ENCODE peak calls at places on chromosomes 6 and 20, in four cellular contexts. Y, H, V and I are unnamed samples.
A peak's percentile ranks its signal among the peaks of the same experiment; 100 is the strongest.

GRCh38 chr6:25576920-25577319 is 75.1 kb upstream of the SCGN start:
- DNase-seq in H (no peak), Y (no peak), V (no peak), I (no peak)

GRCh38 chr20:33713865-33714367 is 6.2 kb downstream of the PXMP4 start:
- DNase-seq in H (no peak), V (no peak), Y (no peak), I (no peak)

GRCh38 chr6:12516070-12516469 is 200.5 kb upstream of the PHACTR1 start:
- DNase-seq in V (no peak), H (no peak), Y (peak; percentile 50), I (no peak)

GRCh38 chr6:100078509-100078908 is 84.5 kb upstream of the MCHR2 start:
- DNase-seq in Y (peak; percentile 46), V (peak; percentile 38), H (no peak), I (no peak)

GRCh38 chr6:144162977-144163376 is 12.7 kb downstream of the STX11 start:
- DNase-seq in H (no peak), V (no peak), Y (no peak), I (no peak)

GRCh38 chr6:31821301-31822037 is 6.1 kb upstream of the HSPA1B start:
- DNase-seq in V (no peak), H (peak; percentile 55), Y (peak; percentile 35), I (no peak)

GRCh38 chr20:1330075-1330830 is 1.3 kb upstream of the SDCBP2 start:
- DNase-seq in H (peak; percentile 73), Y (no peak), V (no peak), I (no peak)

GRCh38 chr6:8888468-8888867 is 453.1 kb upstream of the SLC35B3 start:
- DNase-seq in H (no peak), V (no peak), Y (no peak), I (no peak)

GRCh38 chr6:56335733-56336132 is 88.4 kb upstream of the COL21A1 start:
- DNase-seq in H (no peak), Y (peak; percentile 73), V (no peak), I (peak; percentile 84)

GRCh38 chr6:14439419-14439818 is 321.8 kb downstream of the CD83 start:
- DNase-seq in V (no peak), Y (no peak), H (no peak), I (no peak)

GRCh38 chr6:45538636-45539035 is 160.9 kb upstream of the SUPT3H start:
- DNase-seq in V (no peak), Y (peak; percentile 58), H (no peak), I (peak; percentile 78)

GRCh38 chr6:11290027-11290426 is 57.6 kb upstream of the NEDD9 start:
- DNase-seq in V (no peak), H (no peak), Y (no peak), I (no peak)

GRCh38 chr20:31679357-31680285 is 41.9 kb downstream of the COX4I2 start:
- DNase-seq in Y (no peak), V (no peak), H (no peak), I (no peak)

GRCh38 chr20:50815162-50815989 is 20.5 kb downstream of the BCAS4 start:
- DNase-seq in Y (peak; percentile 58), H (peak; percentile 26), V (no peak), I (peak; percentile 90)

GRCh38 chr6:151757506-151757955 is 50.0 kb upstream of the ESR1 start:
- DNase-seq in V (no peak), Y (no peak), H (peak; percentile 73), I (no peak)

GRCh38 chr20:39016076-39016475 is 53.9 kb downstream of the DHX35 start:
- DNase-seq in H (no peak), Y (no peak), V (no peak), I (no peak)

GRCh38 chr20:33827629-33828325 is 16.6 kb downstream of the CHMP4B start:
- DNase-seq in Y (no peak), H (no peak), V (no peak), I (no peak)

GRCh38 chr20:24017160-24017761 is 28.7 kb upstream of the GGTLC1 start:
- DNase-seq in H (no peak), V (no peak), Y (no peak), I (no peak)

GRCh38 chr6:111030008-111031006 is 48.5 kb downstream of the RPF2 start:
- DNase-seq in H (no peak), V (no peak), Y (no peak), I (peak; percentile 81)

GRCh38 chr6:45864651-45865050 is 151.0 kb downstream of the CLIC5 start:
- DNase-seq in Y (no peak), H (no peak), V (no peak), I (no peak)

GRCh38 chr20:58698741-58699141 is 6.1 kb downstream of the NPEPL1 start:
- DNase-seq in Y (no peak), V (no peak), H (peak; percentile 11), I (no peak)

GRCh38 chr6:108080010-108080780 is 5.7 kb upstream of the OSTM1 start:
- DNase-seq in H (no peak), Y (peak; percentile 62), V (no peak), I (peak; percentile 81)

GRCh38 chr20:10602141-10602660 is 71.6 kb downstream of the JAG1 start:
- DNase-seq in Y (no peak), H (no peak), V (no peak), I (no peak)

GRCh38 chr6:1552296-1552761 is 57.4 kb upstream of the FOXC1 start:
- DNase-seq in H (no peak), Y (peak; percentile 72), V (no peak), I (peak; percentile 44)

GRCh38 chr20:11271920-11272594 is 598.3 kb upstream of the JAG1 start:
- DNase-seq in V (no peak), H (no peak), Y (no peak), I (no peak)

GRCh38 chr20:57481281-57481711 is 43.6 kb downstream of the CTCFL start:
- DNase-seq in H (no peak), Y (no peak), V (no peak), I (no peak)

GRCh38 chr20:6178537-6178936 is 55.7 kb upstream of the FERMT1 start:
- DNase-seq in V (no peak), Y (peak; percentile 8), H (no peak), I (no peak)

GRCh38 chr20:10551732-10552724 is 116.9 kb downstream of the SLX4IP start:
- DNase-seq in H (no peak), Y (no peak), V (peak; percentile 12), I (peak; percentile 23)

GRCh38 chr20:44627364-44628010 is 24.0 kb downstream of the ADA start:
- DNase-seq in V (no peak), Y (no peak), H (no peak), I (peak; percentile 24)

GRCh38 chr6:160426146-160426545 is 78.0 kb downstream of the SLC22A3 start:
- DNase-seq in Y (no peak), V (no peak), H (no peak), I (no peak)

GRCh38 chr6:42555477-42556457 is 8.1 kb upstream of the UBR2 start:
- DNase-seq in H (peak; percentile 49), Y (no peak), V (no peak), I (no peak)

GRCh38 chr6:89239338-89239737 is 22.2 kb upstream of the GABRR1 start:
- DNase-seq in Y (no peak), V (no peak), H (peak; percentile 72), I (no peak)

GRCh38 chr20:52201395-52201794 is 9.8 kb upstream of the ZFP64 start:
- DNase-seq in H (no peak), V (no peak), Y (no peak), I (no peak)

GRCh38 chr20:10412591-10413408 is 21.2 kb downstream of the MKKS start:
- DNase-seq in V (no peak), H (no peak), Y (peak; percentile 2), I (no peak)